ENCODE peak calls at places on chromosomes 2 and 18, in eight cellular contexts. K, F, A, G, R, Z, L and D are unnamed samples.
A peak's percentile ranks its signal among the peaks of the same experiment; 100 is the strongest.

GRCh38 chr2:233084488-233084887 is 24.3 kb downstream of the INPP5D start:
- DNase-seq in G (peak; percentile 87), R (no peak), F (no peak), K (no peak), A (no peak), Z (peak; percentile 72), L (no peak), D (no peak)

GRCh38 chr2:112691761-112692370 is 29.0 kb upstream of the NT5DC4 start:
- DNase-seq in F (no peak), Z (no peak), A (no peak), G (no peak), K (no peak), R (peak; percentile 53), L (no peak), D (no peak)

GRCh38 chr18:46035701-46036680 is 36.1 kb downstream of the PSTPIP2 start:
- DNase-seq in K (no peak), F (no peak), A (no peak), G (no peak), L (no peak), Z (no peak), R (peak; percentile 89), D (no peak)

GRCh38 chr2:189685540-189686229 is 11.2 kb downstream of the ANKAR start:
- DNase-seq in K (no peak), R (peak; percentile 53), L (peak; percentile 48), F (no peak), G (no peak), Z (peak; percentile 45), A (no peak), D (no peak)

GRCh38 chr18:54742654-54743053 is 85.6 kb upstream of the RAB27B start:
- DNase-seq in F (no peak), K (no peak), L (no peak), A (no peak), Z (peak; percentile 46), R (peak; percentile 99), G (no peak), D (no peak)

GRCh38 chr2:43115884-43116283 is 110.5 kb downstream of the ZFP36L2 start:
- DNase-seq in F (no peak), G (no peak), Z (no peak), A (no peak), L (no peak), K (no peak), R (no peak), D (no peak)

GRCh38 chr2:100903534-100904258 is 83.8 kb downstream of the NPAS2 start:
- DNase-seq in A (no peak), F (no peak), K (no peak), G (no peak), R (peak; percentile 15), L (no peak), Z (no peak), D (peak; percentile 95)

GRCh38 chr18:42412896-42413295 is 457.9 kb downstream of the PIK3C3 start:
- DNase-seq in Z (no peak), A (no peak), L (no peak), F (no peak), R (no peak), K (no peak), G (no peak), D (no peak)

GRCh38 chr18:63997041-63997440 is 27.2 kb downstream of the SERPINB8 start:
- DNase-seq in R (peak; percentile 20), Z (no peak), F (no peak), G (no peak), K (no peak), A (no peak), L (no peak), D (no peak)

GRCh38 chr18:59852548-59852947 is 47.2 kb upstream of the PMAIP1 start:
- DNase-seq in L (no peak), G (no peak), K (no peak), A (no peak), Z (no peak), F (no peak), R (no peak), D (no peak)

GRCh38 chr2:8416172-8416571 is 265.7 kb upstream of the ID2 start:
- DNase-seq in K (no peak), G (no peak), A (no peak), R (no peak), F (no peak), Z (no peak), L (no peak), D (no peak)

GRCh38 chr18:12943200-12943599 is 4.6 kb upstream of the SEH1L start:
- DNase-seq in F (no peak), A (no peak), R (peak; percentile 28), G (no peak), L (no peak), Z (no peak), K (no peak), D (no peak)

GRCh38 chr2:143480586-143481230 is 351.5 kb downstream of the ARHGAP15 start:
- DNase-seq in R (peak; percentile 18), A (no peak), F (no peak), K (no peak), L (no peak), G (no peak), Z (no peak), D (no peak)

GRCh38 chr2:143482761-143483160 is 353.5 kb downstream of the ARHGAP15 start:
- DNase-seq in K (no peak), R (no peak), F (no peak), G (no peak), Z (no peak), A (no peak), L (no peak), D (no peak)

GRCh38 chr2:143481728-143482127 is 352.5 kb downstream of the ARHGAP15 start:
- DNase-seq in K (no peak), G (no peak), Z (no peak), L (no peak), A (no peak), R (no peak), F (no peak), D (no peak)

GRCh38 chr2:143481231-143481613 is 352.0 kb downstream of the ARHGAP15 start:
- DNase-seq in L (no peak), F (no peak), R (no peak), A (no peak), K (no peak), G (no peak), Z (no peak), D (no peak)

DNA sequence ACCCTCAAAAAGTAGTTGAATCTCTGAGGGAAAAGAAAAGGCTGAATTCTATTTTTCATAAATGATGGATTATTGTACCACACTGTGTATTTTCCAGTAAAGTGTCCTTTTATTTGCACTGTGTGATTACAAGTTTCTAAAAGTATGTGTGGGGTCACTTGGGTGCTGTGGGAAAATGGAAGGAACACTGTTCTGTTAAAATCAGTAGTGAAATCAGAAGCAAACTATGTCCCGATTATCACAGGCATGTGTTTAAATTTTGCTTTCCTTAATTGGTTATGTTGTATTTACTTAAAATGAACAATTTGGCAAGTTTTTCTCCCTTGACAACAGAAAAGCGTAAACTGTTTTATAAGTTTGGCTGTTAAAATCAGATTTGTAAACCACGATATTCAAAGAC is 353.1 kb downstream of the ARHGAP15 start:
- DNase-seq in Z (no peak), F (no peak), K (no peak), G (no peak), R (no peak), L (no peak), A (no peak), D (no peak)
- H3K27ac ChIP-seq in Z (no peak overlapping the region), F (no peak overlapping the region), K (no peak overlapping the region), G (peak overlapping the region; percentile 57), R (no peak overlapping the region), L (no peak overlapping the region), A (no peak overlapping the region), D (no peak overlapping the region)

GRCh38 chr2:88070055-88070454 is 2.4 kb downstream of the SMYD1 start:
- DNase-seq in G (no peak), L (no peak), K (no peak), F (no peak), R (no peak), Z (no peak), A (no peak), D (no peak)

GRCh38 chr2:88069117-88069516 is 1.5 kb downstream of the SMYD1 start:
- DNase-seq in L (no peak), A (no peak), G (no peak), K (no peak), F (no peak), Z (no peak), R (no peak), D (no peak)

GRCh38 chr2:88068044-88068443 is 419 bp downstream of the SMYD1 start:
- DNase-seq in F (no peak), L (no peak), A (no peak), G (no peak), Z (no peak), R (no peak), K (no peak), D (no peak)

GRCh38 chr2:88074150-88074549 is 6.5 kb downstream of the SMYD1 start:
- DNase-seq in K (no peak), L (no peak), R (no peak), F (no peak), G (no peak), A (no peak), Z (no peak), D (no peak)

DNA sequence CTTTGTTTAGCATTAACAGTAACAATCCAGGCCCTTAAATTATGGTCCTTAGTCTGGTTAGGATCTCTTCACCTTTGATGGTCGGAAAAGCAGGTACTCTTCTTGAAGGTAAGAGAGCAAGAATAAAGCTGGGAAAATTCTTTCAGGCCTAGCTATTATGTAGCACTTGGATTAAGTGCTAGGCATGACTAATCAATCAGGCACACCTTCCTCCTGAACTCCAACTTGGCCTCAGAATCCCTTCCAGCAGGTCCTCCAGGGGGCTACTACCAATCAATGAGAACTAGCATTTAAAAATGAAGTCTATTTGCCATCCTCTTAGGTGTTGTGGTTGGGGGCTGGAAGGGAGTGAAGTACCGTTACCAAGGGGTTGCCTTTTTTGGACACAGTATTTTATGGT is 3.7 kb downstream of the SMYD1 start:
- DNase-seq in F (no peak), K (no peak), Z (no peak), L (no peak), R (no peak), A (no peak), G (no peak), D (no peak)
- H3K4me3 ChIP-seq in F (no peak overlapping the region), K (no peak overlapping the region), Z (no peak overlapping the region), L (no peak overlapping the region), R (no peak overlapping the region), A (no peak overlapping the region), G (no peak overlapping the region), D (no peak overlapping the region)

DNA sequence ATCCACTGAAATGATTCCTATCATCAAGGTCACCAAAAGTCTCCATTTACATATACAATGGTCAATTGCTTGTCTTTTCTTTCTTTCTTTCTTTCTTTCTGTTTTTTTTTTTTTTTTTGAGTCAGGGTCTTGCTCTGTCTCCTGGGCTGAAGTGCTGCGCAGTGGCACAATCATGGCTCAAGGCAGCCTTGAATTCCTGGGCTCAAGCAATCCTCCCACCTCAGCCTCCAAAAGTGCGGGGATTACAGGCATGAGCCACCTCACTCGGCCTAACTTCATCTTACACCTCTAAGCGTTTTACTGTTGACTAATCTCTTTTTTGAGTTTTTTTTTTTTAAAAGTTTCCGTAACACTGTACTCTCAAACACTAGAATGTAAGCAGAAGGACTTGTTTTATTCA is 867 bp downstream of the SF3B6 start:
- DNase-seq in Z (no peak), A (no peak), K (no peak), G (no peak), F (no peak), L (no peak), R (peak; percentile 32), D (no peak)
- H3K27ac ChIP-seq in Z (no peak overlapping the region), A (peak overlapping the region; percentile 81), K (peak overlapping the region; percentile 94), G (peak overlapping the region; percentile 90), F (no peak overlapping the region), L (no peak overlapping the region), R (peak overlapping the region; percentile 68), D (peak overlapping the region; percentile 85)

DNA sequence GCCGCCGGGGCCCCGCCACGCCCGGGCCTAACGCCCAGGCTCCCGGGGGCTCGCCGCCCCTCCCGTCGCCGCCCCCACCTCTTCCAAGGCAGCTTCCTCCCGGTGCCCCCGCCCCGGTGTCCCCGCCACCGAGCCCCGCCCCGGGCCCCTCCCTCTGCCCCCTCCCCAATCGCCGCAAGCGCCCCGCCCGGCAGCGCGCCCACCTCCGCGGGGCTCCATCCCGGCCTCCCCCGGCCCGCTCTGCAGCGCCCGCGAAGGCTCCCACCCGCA is 209 bp downstream of the STK25 start:
- DNase-seq in R (no peak), Z (no peak), G (peak; percentile 48), A (no peak), K (no peak), F (no peak), L (no peak), D (no peak)
- H3K4me3 ChIP-seq in R (peak overlapping the region; percentile 82), Z (peak overlapping the region; percentile 60), G (peak overlapping the region; percentile 95), A (peak overlapping the region; percentile 87), K (peak overlapping the region; percentile 64), F (peak overlapping the region; percentile 90), L (peak overlapping the region; percentile 79), D (peak overlapping the region; percentile 97)